ENCODE peak calls at places on chromosomes 3 and 15, in ten cellular contexts. R is OCI-LY7; E is CD8-positive, alpha-beta T cell; C is cardiac muscle cell; F is tibial artery; W is pancreas; V is HL-60; U is brain microvascular endothelial cell; A is psoas muscle; G is IMR-90. Q is an unnamed sample.

GRCh38 chr3:167602041-167602440 is 51.7 kb downstream of the WDR49 start:
- DNase-seq in R (no peak), E (no peak), C (no peak), F (no peak), W (no peak), V (no peak), U (no peak), A (no peak), G (no peak), Q (no peak)

GRCh38 chr3:109384164-109384563 is 46.8 kb upstream of the DPPA4 start:
- DNase-seq in R (no peak), E (no peak), C (no peak), F (no peak), W (no peak), V (no peak), U (no peak), A (no peak), G (no peak), Q (no peak)

GRCh38 chr3:105598047-105598796 is 231.5 kb downstream of the ALCAM start:
- DNase-seq in R (no peak), E (no peak), C (peak), F (no peak), W (no peak), V (no peak), U (peak), A (no peak), G (peak), Q (no peak)

GRCh38 chr3:4593014-4593413 is 99.9 kb downstream of the ITPR1 start:
- DNase-seq in R (no peak), E (no peak), C (no peak), F (no peak), W (no peak), V (no peak), U (no peak), A (no peak), G (no peak), Q (no peak)

GRCh38 chr15:60464836-60465630 is 13.9 kb downstream of the ICE2 start:
- DNase-seq in R (no peak), E (no peak), C (peak), F (no peak), W (no peak), V (no peak), U (peak), A (no peak), G (no peak), Q (no peak)

GRCh38 chr15:82855286-82856092 is 46.1 kb downstream of the WHAMM start:
- DNase-seq in R (peak), E (no peak), C (no peak), F (no peak), W (no peak), V (no peak), U (no peak), A (no peak), G (no peak), Q (peak)

GRCh38 chr3:9615003-9615628 is 34.2 kb upstream of the MTMR14 start:
- DNase-seq in R (no peak), E (no peak), C (no peak), F (no peak), W (no peak), V (no peak), U (no peak), A (no peak), G (no peak), Q (no peak)

GRCh38 chr3:117105650-117106049 is 396.1 kb downstream of the TUSC7 start:
- DNase-seq in R (no peak), E (no peak), C (no peak), F (no peak), W (no peak), V (no peak), U (peak), A (no peak), G (peak), Q (no peak)

GRCh38 chr3:156483961-156484787 is 70.7 kb downstream of the SSR3 start:
- DNase-seq in R (peak), E (peak), C (peak), F (no peak), W (no peak), V (peak), U (peak), A (no peak), G (peak), Q (no peak)

GRCh38 chr15:29849218-29849617 is 26.9 kb upstream of the TJP1 start:
- DNase-seq in R (no peak), E (no peak), C (no peak), F (no peak), W (no peak), V (no peak), U (no peak), A (no peak), G (peak), Q (no peak)

GRCh38 chr3:177935008-177935407 is 601.2 kb upstream of the KCNMB2 start:
- DNase-seq in R (no peak), E (no peak), C (no peak), F (no peak), W (no peak), V (no peak), U (no peak), A (no peak), G (no peak), Q (no peak)

GRCh38 chr3:153614131-153614530 is 452.1 kb downstream of the RAP2B start:
- DNase-seq in R (no peak), E (no peak), C (no peak), F (no peak), W (no peak), V (no peak), U (no peak), A (no peak), G (no peak), Q (no peak)

GRCh38 chr3:53195602-53196574 is 34.9 kb downstream of the PRKCD start:
- DNase-seq in R (peak), E (peak), C (peak), F (peak), W (peak), V (peak), U (no peak), A (peak), G (peak), Q (peak)

GRCh38 chr3:164608554-164609276 is 469.6 kb downstream of the SI start:
- DNase-seq in R (no peak), E (no peak), C (no peak), F (no peak), W (no peak), V (no peak), U (no peak), A (no peak), G (no peak), Q (no peak)

GRCh38 chr3:80331768-80332167 is 564.0 kb upstream of the ROBO1 start:
- DNase-seq in R (no peak), E (no peak), C (no peak), F (no peak), W (no peak), V (no peak), U (no peak), A (no peak), G (no peak), Q (no peak)

GRCh38 chr15:45168286-45168685 is 19.5 kb downstream of the SHF start:
- DNase-seq in R (no peak), E (no peak), C (no peak), F (no peak), W (no peak), V (no peak), U (no peak), A (no peak), G (no peak), Q (no peak)
- H3K27ac ChIP-seq in R (no peak), E (no peak), C (no peak), F (peak), W (no peak), V (no peak), U (no peak), A (peak), G (no peak), Q (peak)

DNA sequence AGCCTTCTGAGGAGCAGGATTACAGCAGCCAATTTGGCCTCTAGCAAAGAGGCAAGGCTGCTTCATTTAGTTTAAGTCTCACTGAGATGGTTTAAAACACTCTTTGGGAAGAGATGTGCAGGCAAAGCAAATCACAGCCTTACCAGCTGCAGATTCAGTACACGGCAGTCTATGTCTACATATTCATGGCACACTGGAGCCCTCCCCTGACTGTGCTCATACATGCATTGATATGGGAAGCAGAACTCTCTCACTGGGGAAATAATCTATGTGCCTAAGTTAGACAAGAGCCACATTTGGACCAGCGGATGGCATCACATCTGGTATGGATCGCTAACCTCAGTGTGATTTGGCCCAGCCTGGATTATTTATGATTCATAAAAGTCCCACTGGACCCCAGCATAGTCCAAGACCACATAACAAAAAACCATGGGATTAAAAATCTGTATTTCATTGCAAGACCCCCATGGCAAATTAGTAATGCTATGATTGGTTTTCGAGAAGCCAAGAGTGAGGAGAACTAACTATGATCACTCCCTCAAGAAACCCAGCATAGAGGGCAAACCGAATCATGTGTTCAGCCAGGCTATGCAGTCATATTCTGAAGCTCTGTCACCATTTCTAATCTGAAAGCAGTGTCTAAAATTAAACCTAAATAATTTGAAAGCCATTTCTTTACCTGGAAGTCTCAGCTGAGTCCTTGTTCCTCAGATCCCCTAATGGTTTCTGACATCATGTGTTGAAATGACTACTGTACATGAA is 1.3 kb downstream of the PRICKLE2 start:
- DNase-seq in R (peak), E (no peak), C (peak), F (no peak), W (no peak), V (no peak), U (peak), A (no peak), G (peak), Q (no peak)
- H3K4me3 ChIP-seq in R (peak), E (no peak), C (no peak), F (peak), W (no peak), V (no peak), U (peak), A (peak), G (peak), Q (no peak)

DNA sequence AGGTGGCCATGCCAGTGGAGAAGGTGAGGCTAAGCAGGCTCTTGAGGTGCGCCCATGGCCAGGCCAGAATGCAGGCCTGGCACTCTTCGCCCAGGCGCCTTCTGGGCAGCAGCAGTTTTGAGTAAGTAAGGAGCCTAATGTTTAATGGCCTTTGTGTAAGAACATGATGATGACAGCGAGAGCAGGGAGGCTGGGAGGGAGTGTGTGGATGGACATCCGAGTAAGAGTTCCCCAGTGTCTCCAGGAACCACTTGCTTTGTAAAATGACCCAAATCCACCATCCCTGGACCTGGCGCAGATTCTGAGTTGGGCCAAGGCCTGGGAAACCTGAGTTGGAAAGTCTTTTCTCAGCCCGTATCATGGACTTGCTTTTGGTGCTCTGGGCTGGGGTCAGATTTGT is 24.1 kb downstream of the KLF13 start:
- DNase-seq in R (no peak), E (no peak), C (no peak), F (no peak), W (no peak), V (no peak), U (no peak), A (no peak), G (no peak), Q (no peak)
- TF ChIP-seq CTCF in R (no peak), E (no peak), C (no peak), F (no peak), W (no peak), V (no peak), U (no peak), A (no peak), G (no peak), Q (no peak)

GRCh38 chr15:76282451-76282850 is 28.8 kb downstream of the ETFA start:
- DNase-seq in R (no peak), E (no peak), C (no peak), F (no peak), W (no peak), V (no peak), U (no peak), A (no peak), G (no peak), Q (no peak)

GRCh38 chr15:76285241-76285825 is 25.9 kb downstream of the ETFA start:
- DNase-seq in R (peak), E (no peak), C (peak), F (no peak), W (no peak), V (no peak), U (peak), A (no peak), G (peak), Q (no peak)

GRCh38 chr15:76289582-76289981 is 21.7 kb downstream of the ETFA start:
- DNase-seq in R (no peak), E (no peak), C (peak), F (no peak), W (no peak), V (no peak), U (no peak), A (no peak), G (no peak), Q (no peak)

GRCh38 chr15:76286231-76286879 is 24.9 kb downstream of the ETFA start:
- DNase-seq in R (peak), E (peak), C (no peak), F (no peak), W (no peak), V (no peak), U (no peak), A (no peak), G (peak), Q (no peak)
- H3K27ac ChIP-seq in R (no peak), E (peak), C (no peak), F (no peak), W (no peak), V (no peak), U (no peak), A (no peak), G (no peak), Q (no peak)

Q was measured in lung.